ENCODE peak calls at places on chromosomes 5 and 9, in five cellular contexts. One of them, this sample, is unnamed.

GRCh38 chr5:136109453-136109852 is 23.2 kb upstream of the SMAD5 start:
- DNase-seq in trophoblast cell: peak
- DNase-seq in H1: no peak
- DNase-seq in mesenchymal stem cell: no peak
- DNase-seq in H9: no peak
- DNase-seq in this sample: no peak

GRCh38 chr5:175922192-175922885 is 45.8 kb downstream of the THOC3 start:
- DNase-seq in H9: no peak
- DNase-seq in trophoblast cell: no peak
- DNase-seq in H1: no peak
- DNase-seq in mesenchymal stem cell: peak
- DNase-seq in this sample: no peak

GRCh38 chr9:15416880-15417279 is 5.8 kb upstream of the SNAPC3 start:
- DNase-seq in trophoblast cell: peak
- DNase-seq in H9: peak
- DNase-seq in H1: no peak
- DNase-seq in mesenchymal stem cell: peak
- DNase-seq in this sample: no peak

GRCh38 chr5:40485021-40485998 is 194.4 kb upstream of the PTGER4 start:
- DNase-seq in trophoblast cell: no peak
- DNase-seq in H9: no peak
- DNase-seq in mesenchymal stem cell: no peak
- DNase-seq in H1: no peak
- DNase-seq in this sample: no peak

GRCh38 chr9:101791533-101791932 is 53.1 kb upstream of the GRIN3A start:
- DNase-seq in H1: no peak
- DNase-seq in trophoblast cell: no peak
- DNase-seq in H9: no peak
- DNase-seq in mesenchymal stem cell: no peak
- DNase-seq in this sample: no peak

GRCh38 chr5:127389616-127390015 is 99.0 kb downstream of the MEGF10 start:
- DNase-seq in H1: no peak
- DNase-seq in trophoblast cell: no peak
- DNase-seq in mesenchymal stem cell: no peak
- DNase-seq in H9: no peak
- DNase-seq in this sample: no peak

GRCh38 chr5:127951791-127952190 is 131.8 kb upstream of the SLC12A2 start:
- DNase-seq in H9: no peak
- DNase-seq in trophoblast cell: no peak
- DNase-seq in mesenchymal stem cell: no peak
- DNase-seq in H1: no peak
- DNase-seq in this sample: no peak

GRCh38 chr9:108727580-108728056 is 128.2 kb downstream of the ACTL7B start:
- DNase-seq in trophoblast cell: no peak
- DNase-seq in mesenchymal stem cell: no peak
- DNase-seq in H9: no peak
- DNase-seq in H1: no peak
- DNase-seq in this sample: no peak

GRCh38 chr5:14946813-14947640 is 75.4 kb upstream of the ANKH start:
- DNase-seq in trophoblast cell: peak
- DNase-seq in H1: no peak
- DNase-seq in mesenchymal stem cell: peak
- DNase-seq in H9: no peak
- DNase-seq in this sample: no peak

GRCh38 chr9:96141666-96142065 is 160.3 kb downstream of the HSD17B3 start:
- DNase-seq in mesenchymal stem cell: no peak
- DNase-seq in H1: no peak
- DNase-seq in H9: no peak
- DNase-seq in trophoblast cell: no peak
- DNase-seq in this sample: no peak

GRCh38 chr9:133889498-133890301 is 102.4 kb downstream of the VAV2 start:
- DNase-seq in mesenchymal stem cell: peak
- DNase-seq in trophoblast cell: no peak
- DNase-seq in H1: no peak
- DNase-seq in H9: no peak
- DNase-seq in this sample: no peak

GRCh38 chr9:113614843-113615648 is 151.5 kb downstream of the RGS3 start:
- DNase-seq in trophoblast cell: no peak
- DNase-seq in H9: peak
- DNase-seq in mesenchymal stem cell: peak
- DNase-seq in H1: no peak
- DNase-seq in this sample: no peak

GRCh38 chr5:139667730-139668063 is 19.5 kb downstream of the CXXC5 start:
- DNase-seq in mesenchymal stem cell: peak
- DNase-seq in H1: no peak
- DNase-seq in H9: no peak
- DNase-seq in trophoblast cell: no peak
- DNase-seq in this sample: no peak

GRCh38 chr5:65926276-65926761 is at the start of gene ERBIN:
- DNase-seq in trophoblast cell: peak
- DNase-seq in H1: no peak
- DNase-seq in H9: peak
- DNase-seq in mesenchymal stem cell: peak
- DNase-seq in this sample: peak

DNA sequence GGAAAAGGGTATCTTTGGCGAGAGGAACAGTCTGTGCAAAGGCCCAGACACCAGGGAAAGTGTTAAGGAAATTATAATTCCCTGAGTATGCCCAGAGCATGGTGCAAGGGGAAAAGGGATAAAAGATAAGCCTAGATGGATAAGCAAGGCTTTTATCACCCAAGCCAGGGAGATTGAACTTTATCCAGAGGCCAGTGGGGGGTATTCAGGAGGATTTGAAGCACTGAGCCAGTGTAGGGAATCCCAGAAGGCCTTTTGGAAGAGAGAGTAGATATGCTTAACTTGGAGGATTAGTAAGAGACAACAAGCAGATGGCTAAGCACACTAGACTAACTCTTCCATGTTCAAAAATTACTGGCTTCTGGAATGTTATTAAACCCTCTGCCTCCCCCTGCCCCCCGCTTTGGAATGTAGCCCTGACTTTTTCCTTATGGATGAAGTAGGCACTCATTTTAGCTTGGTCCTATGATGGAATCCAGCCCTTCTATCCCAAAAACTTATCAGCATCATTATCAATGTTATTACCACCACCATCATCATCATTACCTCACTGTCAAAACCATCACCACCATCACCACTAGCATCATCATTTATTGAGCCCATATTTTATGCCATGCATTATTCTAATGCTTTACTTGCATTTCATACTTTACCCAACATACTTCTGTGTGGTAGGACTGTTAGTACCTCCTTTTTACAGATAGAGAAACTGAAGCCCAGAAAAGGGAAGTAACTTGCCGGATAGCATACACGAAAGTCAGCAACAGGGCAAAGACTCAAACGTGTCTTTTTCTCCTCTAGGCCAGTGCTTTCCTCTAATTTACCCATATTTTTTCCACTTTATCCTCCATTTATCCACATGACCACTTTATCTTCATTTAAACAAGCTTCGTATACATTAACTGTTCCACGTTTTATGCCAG is 237.0 kb downstream of the PAPPA start:
- DNase-seq in mesenchymal stem cell: no peak
- DNase-seq in trophoblast cell: no peak
- DNase-seq in H9: no peak
- DNase-seq in H1: no peak
- DNase-seq in this sample: no peak
- H2BK12ac ChIP-seq in mesenchymal stem cell: no peak
- H2BK12ac ChIP-seq in trophoblast cell: no peak
- H2BK12ac ChIP-seq in H9: no peak
- H2BK12ac ChIP-seq in H1: no peak
- H2BK12ac ChIP-seq in this sample: no peak

GRCh38 chr5:124728331-124729307 is 17.8 kb downstream of the ZNF608 start:
- DNase-seq in mesenchymal stem cell: no peak
- DNase-seq in trophoblast cell: no peak
- DNase-seq in H9: no peak
- DNase-seq in H1: no peak
- DNase-seq in this sample: no peak
- H3K23ac ChIP-seq in mesenchymal stem cell: no peak
- H3K23ac ChIP-seq in trophoblast cell: no peak
- H3K23ac ChIP-seq in H9: no peak
- H3K23ac ChIP-seq in H1: no peak
- H3K23ac ChIP-seq in this sample: peak

GRCh38 chr9:89844075-89844474 is 239.3 kb downstream of the GADD45G start:
- DNase-seq in H1: no peak
- DNase-seq in H9: no peak
- DNase-seq in mesenchymal stem cell: no peak
- DNase-seq in trophoblast cell: no peak
- DNase-seq in this sample: no peak

GRCh38 chr9:89843591-89843990 is 238.8 kb downstream of the GADD45G start:
- DNase-seq in H9: no peak
- DNase-seq in mesenchymal stem cell: no peak
- DNase-seq in H1: no peak
- DNase-seq in trophoblast cell: no peak
- DNase-seq in this sample: no peak

GRCh38 chr9:89844535-89844934 is 239.7 kb downstream of the GADD45G start:
- DNase-seq in trophoblast cell: no peak
- DNase-seq in H9: no peak
- DNase-seq in H1: no peak
- DNase-seq in mesenchymal stem cell: no peak
- DNase-seq in this sample: no peak

GRCh38 chr9:89842267-89842768 is 237.5 kb downstream of the GADD45G start:
- DNase-seq in H1: no peak
- DNase-seq in trophoblast cell: no peak
- DNase-seq in H9: no peak
- DNase-seq in mesenchymal stem cell: no peak
- DNase-seq in this sample: no peak

GRCh38 chr9:89843074-89843473 is 238.3 kb downstream of the GADD45G start:
- DNase-seq in trophoblast cell: no peak
- DNase-seq in mesenchymal stem cell: no peak
- DNase-seq in H9: no peak
- DNase-seq in H1: no peak
- DNase-seq in this sample: no peak
- H2BK12ac ChIP-seq in trophoblast cell: no peak
- H2BK12ac ChIP-seq in mesenchymal stem cell: no peak
- H2BK12ac ChIP-seq in H9: no peak
- H2BK12ac ChIP-seq in H1: no peak
- H2BK12ac ChIP-seq in this sample: no peak

GRCh38 chr5:82330921-82331320 is 52.8 kb upstream of the RPS23 start:
- DNase-seq in trophoblast cell: no peak
- DNase-seq in H9: no peak
- DNase-seq in mesenchymal stem cell: no peak
- DNase-seq in H1: no peak
- DNase-seq in this sample: no peak

GRCh38 chr5:82332889-82333619 is 54.9 kb upstream of the RPS23 start:
- DNase-seq in H9: no peak
- DNase-seq in H1: no peak
- DNase-seq in trophoblast cell: no peak
- DNase-seq in mesenchymal stem cell: peak
- DNase-seq in this sample: no peak

GRCh38 chr5:82330506-82330905 is 52.4 kb upstream of the RPS23 start:
- DNase-seq in H1: no peak
- DNase-seq in H9: no peak
- DNase-seq in mesenchymal stem cell: no peak
- DNase-seq in trophoblast cell: no peak
- DNase-seq in this sample: no peak

GRCh38 chr5:82331557-82331956 is 53.4 kb upstream of the RPS23 start:
- DNase-seq in mesenchymal stem cell: no peak
- DNase-seq in H9: no peak
- DNase-seq in H1: no peak
- DNase-seq in trophoblast cell: no peak
- DNase-seq in this sample: no peak

DNA sequence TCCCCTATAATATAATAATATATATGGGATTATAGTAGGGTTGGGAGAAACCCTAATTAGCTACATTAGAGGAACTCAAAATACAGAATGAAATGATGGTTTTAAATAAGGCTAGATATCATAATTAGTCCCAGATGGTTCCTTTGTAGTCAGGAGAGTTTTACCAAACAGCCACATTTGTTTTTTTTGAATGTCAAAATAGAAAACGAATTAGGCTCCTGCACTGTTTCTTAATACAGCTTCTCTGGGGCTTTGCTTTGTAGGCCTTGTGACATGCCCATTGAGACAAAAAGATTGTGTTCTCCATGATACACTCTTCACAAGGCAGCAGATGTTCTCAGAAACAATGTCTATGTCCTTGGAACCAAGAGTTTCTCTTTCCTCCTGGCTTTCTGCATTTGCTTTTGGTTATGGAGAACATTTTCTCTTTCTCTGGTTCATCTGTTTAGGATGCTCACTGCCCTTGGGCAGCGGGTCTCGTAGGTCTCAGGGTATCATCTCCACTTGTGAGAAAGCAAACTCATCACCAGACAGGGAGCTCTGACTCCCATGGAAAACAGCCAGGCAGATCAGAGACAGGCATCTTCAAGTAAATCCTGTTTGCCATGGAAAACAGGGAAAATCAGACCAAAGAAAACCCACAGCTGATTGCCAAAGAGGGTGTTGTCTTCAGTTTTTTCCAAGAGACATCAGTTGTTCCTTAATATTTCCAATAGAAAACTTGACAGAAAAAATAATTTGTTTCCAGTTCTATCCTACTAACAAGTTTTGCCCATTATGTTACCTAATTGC is 54.1 kb upstream of the RPS23 start:
- DNase-seq in trophoblast cell: no peak
- DNase-seq in H1: no peak
- DNase-seq in mesenchymal stem cell: peak
- DNase-seq in H9: no peak
- DNase-seq in this sample: no peak
- H3K23ac ChIP-seq in trophoblast cell: no peak
- H3K23ac ChIP-seq in H1: no peak
- H3K23ac ChIP-seq in mesenchymal stem cell: no peak
- H3K23ac ChIP-seq in H9: no peak
- H3K23ac ChIP-seq in this sample: no peak

GRCh38 chr5:137843676-137844284 is 23.9 kb upstream of the MYOT start:
- DNase-seq in trophoblast cell: no peak
- DNase-seq in H1: no peak
- DNase-seq in H9: no peak
- DNase-seq in mesenchymal stem cell: no peak
- DNase-seq in this sample: no peak
- H2BK12ac ChIP-seq in trophoblast cell: no peak
- H2BK12ac ChIP-seq in H1: no peak
- H2BK12ac ChIP-seq in H9: no peak
- H2BK12ac ChIP-seq in mesenchymal stem cell: no peak
- H2BK12ac ChIP-seq in this sample: no peak